ENCODE peak calls at places on chromosomes 11 and 22, in eight cellular contexts. One of them, this sample, is unnamed.

GRCh38 chr22:48568736-48569330 is 1258.8 kb downstream of the BRD1 start:
- DNase-seq in bronchial epithelial cell: no peak
- DNase-seq in HFF-Myc: no peak
- DNase-seq in fibroblast of pulmonary artery: no peak
- DNase-seq in GM20000: no peak
- DNase-seq in GM13977: no peak
- DNase-seq in endothelial cell: no peak
- DNase-seq in cardiac fibroblast: no peak
- DNase-seq in this sample: no peak

GRCh38 chr22:41620646-41621098 is at the start of gene DESI1:
- DNase-seq in bronchial epithelial cell: peak
- DNase-seq in GM20000: no peak
- DNase-seq in endothelial cell: no peak
- DNase-seq in fibroblast of pulmonary artery: no peak
- DNase-seq in cardiac fibroblast: peak
- DNase-seq in GM13977: no peak
- DNase-seq in HFF-Myc: no peak
- DNase-seq in this sample: no peak

GRCh38 chr11:126917531-126918204 is 82.9 kb downstream of the KIRREL3 start:
- DNase-seq in HFF-Myc: peak
- DNase-seq in GM20000: no peak
- DNase-seq in cardiac fibroblast: peak
- DNase-seq in bronchial epithelial cell: peak
- DNase-seq in fibroblast of pulmonary artery: peak
- DNase-seq in endothelial cell: no peak
- DNase-seq in GM13977: peak
- DNase-seq in this sample: no peak

GRCh38 chr11:100735949-100736675 is 49.0 kb downstream of the ARHGAP42 start:
- DNase-seq in endothelial cell: no peak
- DNase-seq in GM13977: no peak
- DNase-seq in bronchial epithelial cell: no peak
- DNase-seq in HFF-Myc: no peak
- DNase-seq in cardiac fibroblast: peak
- DNase-seq in fibroblast of pulmonary artery: peak
- DNase-seq in GM20000: no peak
- DNase-seq in this sample: no peak

GRCh38 chr11:103525069-103525468 is 415.8 kb downstream of the DYNC2H1 start:
- DNase-seq in cardiac fibroblast: peak
- DNase-seq in endothelial cell: no peak
- DNase-seq in GM20000: no peak
- DNase-seq in fibroblast of pulmonary artery: peak
- DNase-seq in bronchial epithelial cell: peak
- DNase-seq in HFF-Myc: peak
- DNase-seq in GM13977: no peak
- DNase-seq in this sample: no peak

GRCh38 chr11:117979481-117980211 is 6.5 kb upstream of the IL10RA start:
- DNase-seq in fibroblast of pulmonary artery: no peak
- DNase-seq in cardiac fibroblast: no peak
- DNase-seq in GM13977: peak
- DNase-seq in bronchial epithelial cell: no peak
- DNase-seq in endothelial cell: no peak
- DNase-seq in GM20000: peak
- DNase-seq in HFF-Myc: no peak
- DNase-seq in this sample: no peak

GRCh38 chr11:117860139-117860538 is 16.3 kb downstream of the FXYD6 start:
- DNase-seq in cardiac fibroblast: no peak
- DNase-seq in GM20000: no peak
- DNase-seq in HFF-Myc: no peak
- DNase-seq in bronchial epithelial cell: no peak
- DNase-seq in GM13977: no peak
- DNase-seq in endothelial cell: no peak
- DNase-seq in fibroblast of pulmonary artery: no peak
- DNase-seq in this sample: no peak

GRCh38 chr11:73147771-73148681 is 5.9 kb upstream of the FCHSD2 start:
- DNase-seq in fibroblast of pulmonary artery: no peak
- DNase-seq in bronchial epithelial cell: no peak
- DNase-seq in HFF-Myc: no peak
- DNase-seq in endothelial cell: no peak
- DNase-seq in cardiac fibroblast: no peak
- DNase-seq in GM20000: no peak
- DNase-seq in GM13977: no peak
- DNase-seq in this sample: no peak

GRCh38 chr11:14583252-14584105 is 60.1 kb upstream of the PDE3B start:
- DNase-seq in bronchial epithelial cell: no peak
- DNase-seq in GM20000: no peak
- DNase-seq in endothelial cell: no peak
- DNase-seq in cardiac fibroblast: peak
- DNase-seq in fibroblast of pulmonary artery: peak
- DNase-seq in HFF-Myc: peak
- DNase-seq in GM13977: no peak
- DNase-seq in this sample: peak

GRCh38 chr22:35384973-35385588 is 4.2 kb downstream of the HMOX1 start:
- DNase-seq in HFF-Myc: no peak
- DNase-seq in bronchial epithelial cell: no peak
- DNase-seq in cardiac fibroblast: no peak
- DNase-seq in GM20000: no peak
- DNase-seq in fibroblast of pulmonary artery: no peak
- DNase-seq in GM13977: no peak
- DNase-seq in endothelial cell: no peak
- DNase-seq in this sample: no peak

GRCh38 chr22:32801436-32802290 is at the start of gene TIMP3:
- DNase-seq in GM20000: no peak
- DNase-seq in endothelial cell: peak
- DNase-seq in fibroblast of pulmonary artery: peak
- DNase-seq in cardiac fibroblast: peak
- DNase-seq in GM13977: peak
- DNase-seq in HFF-Myc: peak
- DNase-seq in bronchial epithelial cell: no peak
- DNase-seq in this sample: peak

GRCh38 chr11:92941676-92942571 is 27.5 kb upstream of the MTNR1B start:
- DNase-seq in GM20000: peak
- DNase-seq in endothelial cell: no peak
- DNase-seq in cardiac fibroblast: peak
- DNase-seq in fibroblast of pulmonary artery: peak
- DNase-seq in GM13977: peak
- DNase-seq in HFF-Myc: peak
- DNase-seq in bronchial epithelial cell: peak
- DNase-seq in this sample: no peak

GRCh38 chr11:15034687-15035267 is 38.6 kb upstream of the CALCB start:
- DNase-seq in GM20000: no peak
- DNase-seq in GM13977: no peak
- DNase-seq in HFF-Myc: no peak
- DNase-seq in fibroblast of pulmonary artery: no peak
- DNase-seq in bronchial epithelial cell: no peak
- DNase-seq in cardiac fibroblast: no peak
- DNase-seq in endothelial cell: no peak
- DNase-seq in this sample: no peak

GRCh38 chr11:102733232-102733875 is 8.6 kb upstream of the MMP8 start:
- DNase-seq in HFF-Myc: no peak
- DNase-seq in cardiac fibroblast: peak
- DNase-seq in GM13977: peak
- DNase-seq in GM20000: peak
- DNase-seq in endothelial cell: peak
- DNase-seq in bronchial epithelial cell: peak
- DNase-seq in fibroblast of pulmonary artery: peak
- DNase-seq in this sample: peak

GRCh38 chr22:32827061-32827602 is 25.6 kb downstream of the TIMP3 start:
- DNase-seq in cardiac fibroblast: no peak
- DNase-seq in endothelial cell: no peak
- DNase-seq in GM20000: no peak
- DNase-seq in fibroblast of pulmonary artery: no peak
- DNase-seq in GM13977: no peak
- DNase-seq in HFF-Myc: no peak
- DNase-seq in bronchial epithelial cell: peak
- DNase-seq in this sample: no peak

GRCh38 chr11:1938343-1939005 is 8.7 kb upstream of the MRPL23 start:
- DNase-seq in GM20000: no peak
- DNase-seq in bronchial epithelial cell: no peak
- DNase-seq in cardiac fibroblast: no peak
- DNase-seq in HFF-Myc: no peak
- DNase-seq in fibroblast of pulmonary artery: no peak
- DNase-seq in endothelial cell: peak
- DNase-seq in GM13977: peak
- DNase-seq in this sample: no peak

GRCh38 chr11:75475767-75476650 is 43.0 kb upstream of the KLHL35 start:
- DNase-seq in fibroblast of pulmonary artery: peak
- DNase-seq in endothelial cell: no peak
- DNase-seq in bronchial epithelial cell: peak
- DNase-seq in GM13977: no peak
- DNase-seq in GM20000: no peak
- DNase-seq in cardiac fibroblast: peak
- DNase-seq in HFF-Myc: peak
- DNase-seq in this sample: peak

GRCh38 chr11:44178381-44178780 is 82.9 kb downstream of the EXT2 start:
- DNase-seq in cardiac fibroblast: peak
- DNase-seq in fibroblast of pulmonary artery: peak
- DNase-seq in GM20000: no peak
- DNase-seq in GM13977: no peak
- DNase-seq in endothelial cell: no peak
- DNase-seq in bronchial epithelial cell: no peak
- DNase-seq in HFF-Myc: no peak
- DNase-seq in this sample: no peak
- TF ChIP-seq CTCF in cardiac fibroblast: peak
- TF ChIP-seq CTCF in fibroblast of pulmonary artery: peak
- TF ChIP-seq CTCF in GM20000: no peak
- TF ChIP-seq CTCF in GM13977: no peak
- TF ChIP-seq CTCF in endothelial cell: no peak
- TF ChIP-seq CTCF in bronchial epithelial cell: no peak
- TF ChIP-seq CTCF in HFF-Myc: no peak
- TF ChIP-seq CTCF in this sample: no peak

GRCh38 chr11:62601364-62602140 is at the start of gene MTA2:
- DNase-seq in endothelial cell: peak
- DNase-seq in GM13977: peak
- DNase-seq in GM20000: peak
- DNase-seq in cardiac fibroblast: peak
- DNase-seq in fibroblast of pulmonary artery: peak
- DNase-seq in bronchial epithelial cell: peak
- DNase-seq in HFF-Myc: peak
- DNase-seq in this sample: peak

GRCh38 chr11:62601114-62601363 is 626 bp downstream of the MTA2 start:
- DNase-seq in GM20000: no peak
- DNase-seq in cardiac fibroblast: no peak
- DNase-seq in bronchial epithelial cell: no peak
- DNase-seq in GM13977: no peak
- DNase-seq in fibroblast of pulmonary artery: peak
- DNase-seq in HFF-Myc: no peak
- DNase-seq in endothelial cell: no peak
- DNase-seq in this sample: peak

GRCh38 chr11:62600367-62601113 is 1.1 kb downstream of the MTA2 start:
- DNase-seq in endothelial cell: no peak
- DNase-seq in HFF-Myc: no peak
- DNase-seq in cardiac fibroblast: no peak
- DNase-seq in GM20000: no peak
- DNase-seq in bronchial epithelial cell: peak
- DNase-seq in fibroblast of pulmonary artery: no peak
- DNase-seq in GM13977: peak
- DNase-seq in this sample: no peak

GRCh38 chr11:62599909-62600308 is 1.8 kb downstream of the MTA2 start:
- DNase-seq in GM20000: no peak
- DNase-seq in HFF-Myc: no peak
- DNase-seq in bronchial epithelial cell: peak
- DNase-seq in endothelial cell: no peak
- DNase-seq in fibroblast of pulmonary artery: no peak
- DNase-seq in cardiac fibroblast: no peak
- DNase-seq in GM13977: no peak
- DNase-seq in this sample: no peak

GRCh38 chr11:62599069-62599696 is 2.5 kb downstream of the MTA2 start:
- DNase-seq in fibroblast of pulmonary artery: peak
- DNase-seq in endothelial cell: peak
- DNase-seq in GM20000: peak
- DNase-seq in HFF-Myc: peak
- DNase-seq in bronchial epithelial cell: peak
- DNase-seq in GM13977: peak
- DNase-seq in cardiac fibroblast: peak
- DNase-seq in this sample: peak
- TF ChIP-seq CTCF in fibroblast of pulmonary artery: no peak
- TF ChIP-seq CTCF in endothelial cell: no peak
- TF ChIP-seq CTCF in GM20000: no peak
- TF ChIP-seq CTCF in HFF-Myc: no peak
- TF ChIP-seq CTCF in bronchial epithelial cell: no peak
- TF ChIP-seq CTCF in GM13977: no peak
- TF ChIP-seq CTCF in cardiac fibroblast: no peak
- TF ChIP-seq CTCF in this sample: no peak

GRCh38 chr11:69997352-69997751 is 80.8 kb upstream of the ANO1 start:
- DNase-seq in HFF-Myc: no peak
- DNase-seq in cardiac fibroblast: no peak
- DNase-seq in GM13977: no peak
- DNase-seq in fibroblast of pulmonary artery: no peak
- DNase-seq in bronchial epithelial cell: no peak
- DNase-seq in GM20000: no peak
- DNase-seq in endothelial cell: no peak
- DNase-seq in this sample: no peak

GRCh38 chr11:70005107-70005818 is 72.9 kb upstream of the ANO1 start:
- DNase-seq in GM13977: no peak
- DNase-seq in fibroblast of pulmonary artery: peak
- DNase-seq in cardiac fibroblast: peak
- DNase-seq in HFF-Myc: no peak
- DNase-seq in GM20000: no peak
- DNase-seq in endothelial cell: no peak
- DNase-seq in bronchial epithelial cell: peak
- DNase-seq in this sample: no peak

GRCh38 chr11:70000228-70000627 is 77.9 kb upstream of the ANO1 start:
- DNase-seq in GM13977: no peak
- DNase-seq in endothelial cell: no peak
- DNase-seq in bronchial epithelial cell: peak
- DNase-seq in HFF-Myc: no peak
- DNase-seq in GM20000: no peak
- DNase-seq in fibroblast of pulmonary artery: no peak
- DNase-seq in cardiac fibroblast: no peak
- DNase-seq in this sample: no peak

GRCh38 chr11:69999721-70000120 is 78.4 kb upstream of the ANO1 start:
- DNase-seq in GM20000: no peak
- DNase-seq in HFF-Myc: no peak
- DNase-seq in endothelial cell: no peak
- DNase-seq in cardiac fibroblast: no peak
- DNase-seq in bronchial epithelial cell: peak
- DNase-seq in GM13977: no peak
- DNase-seq in fibroblast of pulmonary artery: no peak
- DNase-seq in this sample: no peak

GRCh38 chr11:70002433-70002832 is 75.7 kb upstream of the ANO1 start:
- DNase-seq in GM13977: peak
- DNase-seq in bronchial epithelial cell: no peak
- DNase-seq in cardiac fibroblast: no peak
- DNase-seq in fibroblast of pulmonary artery: no peak
- DNase-seq in HFF-Myc: no peak
- DNase-seq in endothelial cell: no peak
- DNase-seq in GM20000: no peak
- DNase-seq in this sample: no peak
- TF ChIP-seq CTCF in GM13977: no peak
- TF ChIP-seq CTCF in bronchial epithelial cell: no peak
- TF ChIP-seq CTCF in cardiac fibroblast: no peak
- TF ChIP-seq CTCF in fibroblast of pulmonary artery: no peak
- TF ChIP-seq CTCF in HFF-Myc: no peak
- TF ChIP-seq CTCF in endothelial cell: no peak
- TF ChIP-seq CTCF in GM20000: no peak
- TF ChIP-seq CTCF in this sample: no peak

GRCh38 chr11:870127-870413 is 27.4 kb downstream of the TSPAN4 start:
- DNase-seq in fibroblast of pulmonary artery: no peak
- DNase-seq in bronchial epithelial cell: no peak
- DNase-seq in HFF-Myc: no peak
- DNase-seq in GM13977: no peak
- DNase-seq in GM20000: no peak
- DNase-seq in cardiac fibroblast: no peak
- DNase-seq in endothelial cell: peak
- DNase-seq in this sample: no peak
- TF ChIP-seq CTCF in fibroblast of pulmonary artery: peak
- TF ChIP-seq CTCF in bronchial epithelial cell: peak
- TF ChIP-seq CTCF in HFF-Myc: no peak
- TF ChIP-seq CTCF in GM13977: no peak
- TF ChIP-seq CTCF in GM20000: no peak
- TF ChIP-seq CTCF in cardiac fibroblast: peak
- TF ChIP-seq CTCF in endothelial cell: no peak
- TF ChIP-seq CTCF in this sample: no peak

GRCh38 chr11:78417888-78418583 is 416 bp upstream of the GAB2 start:
- DNase-seq in GM13977: peak
- DNase-seq in bronchial epithelial cell: peak
- DNase-seq in cardiac fibroblast: peak
- DNase-seq in HFF-Myc: no peak
- DNase-seq in GM20000: peak
- DNase-seq in endothelial cell: peak
- DNase-seq in fibroblast of pulmonary artery: peak
- DNase-seq in this sample: peak
- TF ChIP-seq CTCF in GM13977: peak
- TF ChIP-seq CTCF in bronchial epithelial cell: no peak
- TF ChIP-seq CTCF in cardiac fibroblast: no peak
- TF ChIP-seq CTCF in HFF-Myc: no peak
- TF ChIP-seq CTCF in GM20000: peak
- TF ChIP-seq CTCF in endothelial cell: no peak
- TF ChIP-seq CTCF in fibroblast of pulmonary artery: no peak
- TF ChIP-seq CTCF in this sample: no peak